ENCODE peak calls at places on chromosomes 16 and 17, in four cellular contexts. S, T, E and A are unnamed samples.

GRCh38 chr16:1112506-1113184 is 16.6 kb upstream of the C1QTNF8 start:
- DNase-seq in S (no peak), T (no peak), E (no peak), A (no peak)

GRCh38 chr16:1772362-1772907 is at the start of gene EME2:
- DNase-seq in S (no peak), T (peak), E (peak), A (no peak)

GRCh38 chr17:804541-805435 is 22.6 kb downstream of the MRM3 start:
- DNase-seq in S (no peak), T (no peak), E (no peak), A (no peak)

GRCh38 chr17:78973196-78973595 is 6.5 kb downstream of the LGALS3BP start:
- DNase-seq in S (no peak), T (no peak), E (no peak), A (no peak)

GRCh38 chr17:59093702-59094231 is 12.9 kb downstream of the TRIM37 start:
- DNase-seq in S (peak), T (peak), E (peak), A (peak)

GRCh38 chr17:5892897-5893656 is 177.1 kb upstream of the WSCD1 start:
- DNase-seq in S (no peak), T (no peak), E (no peak), A (no peak)

GRCh38 chr16:79601092-79601977 is 798 bp upstream of the MAF start:
- DNase-seq in S (no peak), T (peak), E (peak), A (peak)

GRCh38 chr17:61009619-61010018 is 332.0 kb downstream of the BCAS3 start:
- DNase-seq in S (peak), T (no peak), E (peak), A (peak)

GRCh38 chr17:15914400-15915165 is 30.3 kb upstream of the ADORA2B start:
- DNase-seq in S (no peak), T (peak), E (no peak), A (no peak)

GRCh38 chr16:48561960-48562393 is 48.0 kb downstream of the N4BP1 start:
- DNase-seq in S (no peak), T (peak), E (peak), A (peak)

GRCh38 chr16:27641260-27641659 is 91.3 kb downstream of the KATNIP start:
- DNase-seq in S (no peak), T (no peak), E (no peak), A (no peak)

GRCh38 chr16:74522160-74522559 is 84.8 kb downstream of the GLG1 start:
- DNase-seq in S (no peak), T (no peak), E (no peak), A (no peak)

GRCh38 chr17:69605571-69605970 is 191.1 kb downstream of the MAP2K6 start:
- DNase-seq in S (no peak), T (no peak), E (no peak), A (no peak)

GRCh38 chr16:87295259-87295658 is 21.9 kb downstream of the C16orf95 start:
- DNase-seq in S (no peak), T (peak), E (peak), A (no peak)

GRCh38 chr17:56141046-56141839 is 12.0 kb upstream of the ANKFN1 start:
- DNase-seq in S (no peak), T (no peak), E (no peak), A (no peak)

GRCh38 chr17:29571883-29572681 is 3.6 kb downstream of the TP53I13 start:
- DNase-seq in S (no peak), T (no peak), E (no peak), A (no peak)

GRCh38 chr16:23424292-23424958 is 28.6 kb downstream of the COG7 start:
- DNase-seq in S (no peak), T (no peak), E (peak), A (no peak)

GRCh38 chr17:73232587-73233373 is 28.9 kb downstream of the CPSF4L start:
- DNase-seq in S (no peak), T (peak), E (peak), A (peak)

GRCh38 chr16:70416748-70417616 is 21.9 kb downstream of the ST3GAL2 start:
- DNase-seq in S (no peak), T (no peak), E (peak), A (no peak)

GRCh38 chr17:31442860-31443259 is 51.4 kb downstream of the RAB11FIP4 start:
- DNase-seq in S (no peak), T (no peak), E (no peak), A (no peak)

GRCh38 chr16:11497329-11497805 is 89.4 kb downstream of the LITAF start:
- DNase-seq in S (peak), T (peak), E (peak), A (peak)

GRCh38 chr17:8610558-8610957 is 20.0 kb downstream of the MYH10 start:
- DNase-seq in S (no peak), T (no peak), E (no peak), A (no peak)

GRCh38 chr17:50207318-50207717 is 5.9 kb upstream of the COL1A1 start:
- DNase-seq in S (no peak), T (no peak), E (no peak), A (no peak)

GRCh38 chr17:3979276-3979583 is 15.0 kb upstream of the ATP2A3 start:
- DNase-seq in S (no peak), T (no peak), E (no peak), A (no peak)

GRCh38 chr17:58702045-58702476 is 9.7 kb downstream of the RAD51C start:
- DNase-seq in S (no peak), T (no peak), E (no peak), A (no peak)